ENCODE peak calls at places on chromosomes 7 and 10, in five cellular contexts. X is NCI-H1436, R is NCI-H1105, A is GM03348, U is HS-5. J is an unnamed sample.

GRCh38 chr7:154857240-154857639 is 145.7 kb downstream of the PAXIP1 start:
- DNase-seq in X (no peak), R (no peak), A (no peak), U (no peak), J (no peak)

GRCh38 chr10:60913091-60913490 is 30.9 kb downstream of the RHOBTB1 start:
- DNase-seq in X (no peak), R (no peak), A (no peak), U (no peak), J (no peak)

GRCh38 chr10:22615819-22616499 is 98.4 kb downstream of the PIP4K2A start:
- DNase-seq in X (no peak), R (no peak), A (peak), U (no peak), J (peak)

GRCh38 chr7:95470452-95470851 is 15.3 kb upstream of the ASB4 start:
- DNase-seq in X (peak), R (peak), A (no peak), U (no peak), J (peak)

GRCh38 chr7:24283900-24284698 is at the start of gene NPY:
- DNase-seq in X (no peak), R (no peak), A (peak), U (no peak), J (peak)

GRCh38 chr10:121335386-121335925 is 262.8 kb downstream of the FGFR2 start:
- DNase-seq in X (no peak), R (no peak), A (no peak), U (no peak), J (no peak)

GRCh38 chr10:71845410-71846406 is 5.3 kb downstream of the PSAP start:
- DNase-seq in X (no peak), R (no peak), A (no peak), U (no peak), J (no peak)

GRCh38 chr7:80870806-80871205 is 48.0 kb downstream of the SEMA3C start:
- DNase-seq in X (no peak), R (no peak), A (no peak), U (no peak), J (no peak)

GRCh38 chr7:159086301-159086925 is 58.3 kb downstream of the VIPR2 start:
- DNase-seq in X (no peak), R (no peak), A (no peak), U (no peak), J (no peak)

GRCh38 chr7:141549582-141549981 is 1.6 kb upstream of the AGK start:
- DNase-seq in X (no peak), R (no peak), A (no peak), U (no peak), J (no peak)

GRCh38 chr10:85548038-85548437 is 818.6 kb downstream of the GRID1 start:
- DNase-seq in X (peak), R (peak), A (no peak), U (peak), J (peak)

GRCh38 chr10:99849525-99849924 is 67.1 kb downstream of the ABCC2 start:
- DNase-seq in X (no peak), R (no peak), A (no peak), U (no peak), J (no peak)

GRCh38 chr10:133135116-133135465 is 24.9 kb upstream of the KNDC1 start:
- DNase-seq in X (no peak), R (no peak), A (no peak), U (no peak), J (no peak)

GRCh38 chr10:99435986-99436633 is 5.7 kb upstream of the GOT1 start:
- DNase-seq in X (peak), R (peak), A (peak), U (no peak), J (no peak)

GRCh38 chr7:38561166-38561565 is 70.0 kb downstream of the AMPH start:
- DNase-seq in X (no peak), R (no peak), A (no peak), U (peak), J (peak)

GRCh38 chr10:78251041-78251434 is 217.4 kb downstream of the RPS24 start:
- DNase-seq in X (no peak), R (no peak), A (no peak), U (no peak), J (no peak)

GRCh38 chr7:327305-327931 is 37.4 kb downstream of the FOXL3 start:
- DNase-seq in X (no peak), R (no peak), A (no peak), U (no peak), J (no peak)

GRCh38 chr10:65618125-65618524 is 1307.7 kb upstream of the LRRTM3 start:
- DNase-seq in X (no peak), R (no peak), A (no peak), U (no peak), J (no peak)

GRCh38 chr10:79355420-79356010 is 8.2 kb downstream of the PPIF start:
- DNase-seq in X (no peak), R (no peak), A (no peak), U (no peak), J (no peak)

GRCh38 chr10:8060010-8060703 is 5.7 kb downstream of the GATA3 start:
- DNase-seq in X (no peak), R (no peak), A (no peak), U (no peak), J (peak)

GRCh38 chr10:118596426-118597124 is 1.1 kb upstream of the PRLHR start:
- DNase-seq in X (no peak), R (no peak), A (no peak), U (no peak), J (no peak)

GRCh38 chr10:34397324-34397723 is 417.8 kb downstream of the PARD3 start:
- DNase-seq in X (no peak), R (no peak), A (peak), U (no peak), J (no peak)

GRCh38 chr7:12765431-12766100 is 78.1 kb downstream of the ARL4A start:
- DNase-seq in X (no peak), R (no peak), A (peak), U (no peak), J (peak)

GRCh38 chr10:114394531-114394930 is 9.8 kb downstream of the AFAP1L2 start:
- DNase-seq in X (no peak), R (no peak), A (no peak), U (no peak), J (no peak)

GRCh38 chr7:77409005-77409738 is 7.0 kb downstream of the GSAP start:
- DNase-seq in X (no peak), R (no peak), A (peak), U (no peak), J (no peak)

GRCh38 chr10:13701157-13701919 is 114.6 kb downstream of the PRPF18 start:
- DNase-seq in X (no peak), R (no peak), A (no peak), U (no peak), J (no peak)

GRCh38 chr10:88926484-88927249 is 25.9 kb downstream of the ACTA2 start:
- DNase-seq in X (no peak), R (no peak), A (peak), U (peak), J (peak)

GRCh38 chr10:34109952-34110702 is 705.0 kb downstream of the PARD3 start:
- DNase-seq in X (no peak), R (no peak), A (no peak), U (peak), J (peak)

GRCh38 chr10:7117806-7118674 is 292.8 kb downstream of the SFMBT2 start:
- DNase-seq in X (no peak), R (no peak), A (no peak), U (no peak), J (no peak)

GRCh38 chr7:55964261-55964801 is at the start of gene NIPSNAP2:
- DNase-seq in X (peak), R (peak), A (peak), U (no peak), J (peak)

GRCh38 chr10:95517536-95518454 is 43.4 kb downstream of the SORBS1 start:
- DNase-seq in X (no peak), R (no peak), A (peak), U (peak), J (peak)

GRCh38 chr7:155494551-155494950 is 36.6 kb downstream of the EN2 start:
- DNase-seq in X (no peak), R (no peak), A (no peak), U (no peak), J (no peak)